ENCODE peak calls at places on chromosomes 13 and 19, in eight cellular contexts. L is GM04503; X is left ventricle myocardium superior; Q is stimulated activated naive CD8-positive, alpha-beta T cell treated with anti-CD3 and anti-CD28 coated beads, Interleukin-15, Interleukin-2, amounts not matched to agents 100 U/mL and 50 U/mL, for 24 hours; I is psoas muscle; G is NCI-H1694 treated with DMSO at 0.1 percent for 48 hours; K is activated CD4-positive, alpha-beta memory T cell treated with anti-CD3 and anti-CD28 coated beads, Interleukin-2, amount 10 ng/mL, durations not matched to agents 7 days and 5 days; H is anterior cingulate cortex. E is an unnamed sample.

GRCh38 chr13:35554972-35555623 is 78.6 kb upstream of the MAB21L1 start:
- DNase-seq in L (no peak), X (no peak), Q (no peak), I (no peak), G (no peak), K (no peak), H (no peak), E (no peak)

GRCh38 chr13:52137489-52137888 is 8.6 kb upstream of the NEK5 start:
- DNase-seq in L (no peak), X (no peak), Q (no peak), I (no peak), G (no peak), K (no peak), H (no peak), E (no peak)

GRCh38 chr13:44818428-44818827 is 170.8 kb downstream of the NUFIP1 start:
- DNase-seq in L (no peak), X (no peak), Q (no peak), I (no peak), G (no peak), K (no peak), H (no peak), E (no peak)

GRCh38 chr13:63625869-63626268 is 2210.2 kb upstream of the PCDH20 start:
- DNase-seq in L (no peak), X (no peak), Q (no peak), I (no peak), G (no peak), K (no peak), H (no peak), E (no peak)

GRCh38 chr13:110015253-110015652 is 228.9 kb upstream of the IRS2 start:
- DNase-seq in L (no peak), X (no peak), Q (no peak), I (no peak), G (no peak), K (no peak), H (no peak), E (no peak)

GRCh38 chr19:15551183-15552004 is 43.1 kb downstream of the CYP4F22 start:
- DNase-seq in L (no peak), X (peak), Q (peak), I (no peak), G (no peak), K (peak), H (no peak), E (peak)

GRCh38 chr19:48638831-48639381 is 1.7 kb upstream of the DBP start:
- DNase-seq in L (no peak), X (peak), Q (peak), I (no peak), G (no peak), K (no peak), H (no peak), E (no peak)

GRCh38 chr19:35734273-35734672 is 8.0 kb downstream of the IGFLR1 start:
- DNase-seq in L (no peak), X (no peak), Q (no peak), I (no peak), G (no peak), K (no peak), H (no peak), E (no peak)

GRCh38 chr19:48745208-48745995 is 1.3 kb downstream of the IZUMO1 start:
- DNase-seq in L (no peak), X (peak), Q (peak), I (peak), G (peak), K (peak), H (peak), E (no peak)

GRCh38 chr19:7970716-7971448 is 27.4 kb upstream of the TIMM44 start:
- DNase-seq in L (no peak), X (no peak), Q (peak), I (no peak), G (peak), K (peak), H (no peak), E (peak)

GRCh38 chr19:49016067-49016839 is 638 bp downstream of the LHB start:
- DNase-seq in L (no peak), X (no peak), Q (no peak), I (no peak), G (no peak), K (no peak), H (no peak), E (no peak)

GRCh38 chr19:46654621-46655152 is 6.3 kb downstream of the DACT3 start:
- DNase-seq in L (no peak), X (no peak), Q (no peak), I (no peak), G (no peak), K (no peak), H (peak), E (no peak)

GRCh38 chr19:1481224-1481892 is 2.3 kb upstream of the C19orf25 start:
- DNase-seq in L (no peak), X (no peak), Q (no peak), I (peak), G (no peak), K (no peak), H (no peak), E (no peak)

GRCh38 chr19:11279505-11280236 is 16.3 kb upstream of the TSPAN16 start:
- DNase-seq in L (no peak), X (no peak), Q (peak), I (no peak), G (no peak), K (peak), H (no peak), E (peak)

GRCh38 chr13:43122706-43123268 is 99.4 kb downstream of the DNAJC15 start:
- DNase-seq in L (no peak), X (no peak), Q (no peak), I (no peak), G (peak), K (no peak), H (no peak), E (no peak)

GRCh38 chr13:101514695-101515275 is 62.3 kb downstream of the ITGBL1 start:
- DNase-seq in L (no peak), X (no peak), Q (peak), I (no peak), G (peak), K (no peak), H (no peak), E (no peak)

GRCh38 chr13:48505597-48506091 is 27.2 kb downstream of the RCBTB2 start:
- DNase-seq in L (peak), X (no peak), Q (peak), I (no peak), G (no peak), K (peak), H (no peak), E (peak)

GRCh38 chr13:32748305-32748704 is 162.1 kb downstream of the PDS5B start:
- DNase-seq in L (no peak), X (no peak), Q (no peak), I (no peak), G (no peak), K (no peak), H (no peak), E (no peak)

GRCh38 chr13:109357751-109358150 is 428.6 kb downstream of the IRS2 start:
- DNase-seq in L (no peak), X (no peak), Q (no peak), I (no peak), G (no peak), K (no peak), H (no peak), E (no peak)

GRCh38 chr13:41411536-41411935 is 45.8 kb upstream of the RGCC start:
- DNase-seq in L (peak), X (no peak), Q (peak), I (no peak), G (no peak), K (peak), H (no peak), E (no peak)

GRCh38 chr13:33328691-33329090 is 43.1 kb upstream of the STARD13 start:
- DNase-seq in L (no peak), X (no peak), Q (no peak), I (no peak), G (no peak), K (no peak), H (no peak), E (no peak)

GRCh38 chr19:18587962-18588610 is 512 bp upstream of the REX1BD start:
- DNase-seq in L (no peak), X (no peak), Q (no peak), I (no peak), G (no peak), K (no peak), H (no peak), E (no peak)

GRCh38 chr19:6099037-6099436 is 11.3 kb downstream of the RFX2 start:
- DNase-seq in L (no peak), X (no peak), Q (no peak), I (no peak), G (no peak), K (no peak), H (no peak), E (no peak)

GRCh38 chr19:8663920-8664670 is 33.7 kb downstream of the NFILZ start:
- DNase-seq in L (no peak), X (peak), Q (peak), I (no peak), G (no peak), K (peak), H (no peak), E (no peak)